ENCODE peak calls at places on chromosomes 2 and 18, in four cellular contexts. H, U, C and V are unnamed samples.
A peak's percentile ranks its signal among the peaks of the same experiment; 100 is the strongest.

GRCh38 chr2:240468300-240469238 is 33.1 kb downstream of the GPC1 start:
- DNase-seq in C (no peak), U (no peak), H (no peak), V (no peak)

GRCh38 chr2:26088038-26088643 is 54.3 kb downstream of the RAB10 start:
- DNase-seq in U (peak; percentile 42), C (peak; percentile 42), H (no peak), V (peak; percentile 6)

GRCh38 chr2:57906152-57906732 is 140.4 kb upstream of the VRK2 start:
- DNase-seq in C (peak; percentile 62), U (peak; percentile 74), H (peak; percentile 48), V (peak; percentile 68)

GRCh38 chr18:33114749-33115148 is 325.8 kb downstream of the CCDC178 start:
- DNase-seq in H (no peak), U (no peak), C (no peak), V (no peak)

GRCh38 chr2:208501217-208501616 is 94.6 kb downstream of the PTH2R start:
- DNase-seq in U (no peak), C (peak; percentile 30), H (no peak), V (no peak)

GRCh38 chr2:178229927-178230326 is 35.6 kb downstream of the OSBPL6 start:
- DNase-seq in U (no peak), H (no peak), C (no peak), V (no peak)

GRCh38 chr18:22483407-22483806 is 65.7 kb upstream of the CTAGE1 start:
- DNase-seq in H (no peak), C (no peak), U (no peak), V (no peak)

GRCh38 chr2:27802547-27802946 is 31.0 kb downstream of the MRPL33 start:
- DNase-seq in H (no peak), C (no peak), U (no peak), V (no peak)

GRCh38 chr2:28557389-28558119 is 61.7 kb downstream of the PLB1 start:
- DNase-seq in U (no peak), C (no peak), H (no peak), V (no peak)

GRCh38 chr18:42242758-42243157 is 287.7 kb downstream of the PIK3C3 start:
- DNase-seq in C (peak; percentile 60), H (no peak), U (no peak), V (no peak)

GRCh38 chr2:42298996-42299754 is 61.8 kb downstream of the COX7A2L start:
- DNase-seq in U (no peak), H (no peak), C (no peak), V (no peak)

GRCh38 chr2:25692143-25692542 is 18.8 kb upstream of the DTNB start:
- DNase-seq in H (no peak), U (peak; percentile 92), C (peak; percentile 60), V (peak; percentile 35)

GRCh38 chr2:47336259-47337238 is 66.4 kb upstream of the MSH2 start:
- DNase-seq in C (no peak), U (peak; percentile 43), H (no peak), V (no peak)

GRCh38 chr2:182611009-182611408 is 105.0 kb upstream of the DNAJC10 start:
- DNase-seq in C (no peak), H (no peak), U (no peak), V (no peak)

GRCh38 chr2:240597054-240597418 is 10.5 kb downstream of the CAPN10 start:
- DNase-seq in C (no peak), U (no peak), H (no peak), V (no peak)

GRCh38 chr2:219308142-219309093 is 783 bp downstream of the PTPRN start:
- DNase-seq in U (peak; percentile 89), H (peak; percentile 45), C (peak; percentile 41), V (peak; percentile 62)

GRCh38 chr2:67524236-67524635 is 127.1 kb downstream of the ETAA1 start:
- DNase-seq in H (no peak), U (no peak), C (no peak), V (no peak)

GRCh38 chr2:240974771-240975572 is 23.4 kb upstream of the SNED1 start:
- DNase-seq in U (peak; percentile 59), H (no peak), C (no peak), V (no peak)

GRCh38 chr2:237184192-237184922 is 98.7 kb downstream of the COPS8 start:
- DNase-seq in H (peak; percentile 83), C (no peak), U (peak; percentile 81), V (peak; percentile 81)

GRCh38 chr2:101473911-101474751 is 781 bp downstream of the RFX8 start:
- DNase-seq in C (no peak), U (peak; percentile 93), H (peak; percentile 47), V (peak; percentile 45)

GRCh38 chr2:74077636-74078035 is 70.1 kb downstream of the BOLA3 start:
- DNase-seq in C (no peak), H (no peak), U (peak; percentile 12), V (no peak)

GRCh38 chr2:238700122-238700457 is 147.8 kb upstream of the TWIST2 start:
- DNase-seq in H (peak; percentile 34), C (no peak), U (peak; percentile 86), V (peak; percentile 6)

GRCh38 chr2:195663007-195663406 is 6.0 kb downstream of the SLC39A10 start:
- DNase-seq in C (no peak), H (no peak), U (no peak), V (no peak)

GRCh38 chr2:65514555-65515195 is 82.3 kb upstream of the SPRED2 start:
- DNase-seq in U (peak; percentile 33), H (peak; percentile 45), C (no peak), V (peak; percentile 33)

GRCh38 chr2:171109571-171109970 is 51.1 kb downstream of the TLK1 start:
- DNase-seq in C (no peak), H (no peak), U (no peak), V (no peak)

GRCh38 chr2:29562896-29563295 is 358.5 kb downstream of the ALK start:
- DNase-seq in C (no peak), U (no peak), H (peak; percentile 39), V (no peak)

GRCh38 chr2:33395660-33396249 is 80.7 kb upstream of the RASGRP3 start:
- DNase-seq in H (no peak), C (peak; percentile 18), U (peak; percentile 77), V (peak; percentile 52)

GRCh38 chr2:130798472-130799221 is 38.1 kb upstream of the ARHGEF4 start:
- DNase-seq in C (no peak), U (peak; percentile 11), H (no peak), V (no peak)

GRCh38 chr2:73830871-73831401 is 2.2 kb downstream of the STAMBP start:
- DNase-seq in H (peak; percentile 99), U (peak; percentile 88), C (no peak), V (peak; percentile 91)

GRCh38 chr18:8480506-8481328 is 128.5 kb upstream of the RAB12 start:
- DNase-seq in U (peak; percentile 74), H (peak; percentile 30), C (peak; percentile 38), V (peak; percentile 45)

GRCh38 chr18:49111191-49111988 is 160.6 kb upstream of the SMAD7 start:
- DNase-seq in U (peak; percentile 21), C (peak; percentile 20), H (peak; percentile 74), V (peak; percentile 12)

GRCh38 chr2:187702157-187702556 is 147.9 kb upstream of the TFPI start:
- DNase-seq in C (no peak), U (no peak), H (no peak), V (no peak)

GRCh38 chr2:39068757-39069515 is 51.9 kb downstream of the SOS1 start:
- DNase-seq in U (no peak), C (no peak), H (peak; percentile 33), V (peak; percentile 7)

GRCh38 chr2:211351998-211352397 is 795.6 kb downstream of the CPS1 start:
- DNase-seq in U (no peak), C (no peak), H (no peak), V (no peak)

GRCh38 chr2:95278637-95279225 is 4.5 kb downstream of the PROM2 start:
- DNase-seq in U (no peak), C (no peak), H (no peak), V (no peak)
- TF ChIP-seq CTCF in U (no peak), C (no peak), H (no peak), V (no peak)

DNA sequence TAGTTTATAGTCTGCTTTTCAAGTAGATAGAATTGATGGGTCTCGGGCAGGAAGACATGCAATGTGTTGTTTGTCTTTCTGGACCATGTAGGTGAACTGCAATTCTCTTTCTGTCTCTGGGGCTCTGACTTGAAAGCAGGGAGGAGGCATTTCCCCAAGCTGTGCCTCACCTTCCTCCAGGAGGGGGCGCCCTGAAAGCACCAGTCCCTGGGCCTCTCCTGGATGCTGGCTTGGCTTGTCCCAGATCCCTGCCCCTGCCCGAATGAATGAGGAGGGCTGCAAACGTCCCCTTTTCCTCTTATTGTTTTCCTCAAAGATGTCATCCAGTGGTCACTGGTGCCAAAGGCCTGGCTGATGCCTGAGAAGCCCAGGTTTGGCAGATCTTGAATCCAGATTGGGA is 270.6 kb downstream of the CELF4 start:
- DNase-seq in U (peak; percentile 9), C (peak; percentile 15), H (no peak), V (no peak)
- TF ChIP-seq CTCF in U (peak; percentile 26), C (peak; percentile 50), H (peak; percentile 25), V (peak; percentile 75)

DNA sequence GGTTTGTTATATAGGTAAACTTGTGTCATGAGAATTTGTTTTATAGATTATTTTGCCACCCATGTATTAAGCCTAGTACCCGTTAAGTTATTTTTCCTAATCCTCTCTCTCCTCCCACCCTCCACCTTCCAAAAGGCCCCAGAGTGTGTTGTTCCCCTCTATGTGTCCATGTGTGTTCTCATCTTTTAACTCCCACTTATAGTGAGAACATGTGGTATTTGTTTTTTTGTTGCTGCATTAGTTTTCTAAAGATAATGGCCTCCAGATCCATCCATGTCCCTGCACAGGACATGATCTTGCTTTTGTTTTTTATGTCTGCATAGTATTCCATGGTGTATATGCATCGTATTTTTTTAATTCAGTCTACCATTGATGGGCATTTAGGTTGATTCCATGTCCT is 1075.6 kb upstream of the CNTNAP5 start:
- DNase-seq in C (no peak), H (no peak), U (no peak), V (no peak)
- TF ChIP-seq CTCF in C (no peak), H (no peak), U (no peak), V (no peak)

GRCh38 chr2:10041711-10042110 is 1.6 kb upstream of the KLF11 start:
- DNase-seq in H (no peak), C (no peak), U (no peak), V (no peak)

GRCh38 chr2:10043256-10043905 is at the start of gene KLF11:
- DNase-seq in C (peak; percentile 73), U (peak; percentile 96), H (peak; percentile 65), V (peak; percentile 65)

GRCh38 chr2:10039658-10040410 is 3.5 kb upstream of the KLF11 start:
- DNase-seq in U (peak; percentile 63), H (no peak), C (no peak), V (no peak)

GRCh38 chr2:10043906-10044601 is 704 bp downstream of the KLF11 start:
- DNase-seq in C (peak; percentile 64), U (peak; percentile 98), H (peak; percentile 74), V (peak; percentile 82)

DNA sequence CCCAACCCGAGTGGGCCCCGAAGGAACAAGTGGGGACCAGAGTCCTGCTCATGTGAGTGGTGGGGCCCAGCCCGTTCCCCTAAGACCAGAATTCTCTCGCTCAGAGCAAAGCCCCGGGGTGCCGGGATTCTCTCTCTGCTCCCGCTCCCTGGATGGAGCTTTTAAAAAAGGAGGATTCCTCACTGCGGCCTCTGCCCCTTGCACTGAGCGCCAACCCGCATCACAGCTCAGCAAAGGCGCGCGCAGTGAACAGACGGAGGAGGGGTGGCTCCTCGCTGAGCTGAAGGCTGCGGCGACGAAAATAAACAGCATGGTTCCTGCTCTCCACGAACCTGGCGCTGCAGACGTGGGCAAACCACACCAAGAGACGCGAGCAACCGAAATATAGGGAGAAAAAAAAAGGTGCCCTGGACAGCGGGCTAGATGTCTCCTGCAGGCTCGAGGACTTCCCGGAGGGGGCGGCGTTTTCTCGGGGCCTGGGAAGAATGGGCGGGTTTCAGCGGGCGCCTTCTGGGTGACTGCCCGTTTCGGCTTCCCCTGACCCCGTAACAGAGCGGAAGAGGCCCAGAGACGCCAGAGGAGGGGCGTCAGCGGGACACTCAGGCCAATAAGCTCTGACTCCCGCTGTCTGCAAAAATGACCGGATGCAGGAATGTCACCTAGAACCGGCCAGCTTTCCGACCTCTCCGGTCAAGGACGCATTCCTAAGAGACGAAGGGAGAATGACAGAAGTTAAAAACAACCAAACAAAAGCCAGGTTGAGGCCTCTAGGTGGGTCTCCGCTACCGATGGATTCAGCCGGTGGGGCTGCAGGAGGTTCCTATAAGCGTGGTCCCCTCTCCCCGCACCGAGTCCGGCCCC is 819 bp upstream of the KLF11 start:
- DNase-seq in H (peak; percentile 35), C (peak; percentile 80), U (peak; percentile 85), V (peak; percentile 58)
- TF ChIP-seq CTCF in H (no peak), C (peak; percentile 6), U (no peak), V (peak; percentile 40)